ENCODE peak calls at places on chromosomes 6 and 20, in four cellular contexts. S is HCT116, Y is K562, M is HepG2. C is an unnamed sample.

GRCh38 chr20:49132995-49133451 is 55.1 kb downstream of the STAU1 start:
- DNase-seq in S (peak), Y (peak), M (peak), C (peak)

GRCh38 chr6:5936611-5937010 is 70.1 kb downstream of the NRN1 start:
- DNase-seq in S (no peak), Y (no peak), M (no peak), C (no peak)

GRCh38 chr6:15691250-15691869 is 28.5 kb upstream of the DTNBP1 start:
- DNase-seq in S (peak), Y (peak), M (peak), C (peak)

GRCh38 chr20:61640171-61640570 is 388.1 kb downstream of the CDH4 start:
- DNase-seq in S (no peak), Y (no peak), M (no peak), C (no peak)

GRCh38 chr6:34990971-34991560 is 102.0 kb downstream of the ANKS1A start:
- DNase-seq in S (no peak), Y (no peak), M (no peak), C (no peak)

GRCh38 chr20:77231-77630 is 10.2 kb upstream of the DEFB125 start:
- DNase-seq in S (no peak), Y (no peak), M (no peak), C (no peak)

GRCh38 chr20:37764333-37764935 is 70.6 kb downstream of the CTNNBL1 start:
- DNase-seq in S (no peak), Y (no peak), M (no peak), C (no peak)

GRCh38 chr6:139941826-139942225 is 567.4 kb upstream of the CITED2 start:
- DNase-seq in S (no peak), Y (no peak), M (no peak), C (no peak)

GRCh38 chr6:140669321-140669720 is 1294.9 kb upstream of the CITED2 start:
- DNase-seq in S (no peak), Y (no peak), M (no peak), C (no peak)

GRCh38 chr6:6599468-6599873 is 11.0 kb downstream of the LY86 start:
- DNase-seq in S (no peak), Y (no peak), M (no peak), C (no peak)

GRCh38 chr6:137568067-137568466 is 73.9 kb upstream of the OLIG3 start:
- DNase-seq in S (no peak), Y (no peak), M (no peak), C (no peak)

GRCh38 chr6:136095961-136096360 is 154.2 kb downstream of the MTFR2 start:
- DNase-seq in S (no peak), Y (no peak), M (no peak), C (no peak)

GRCh38 chr6:159252955-159253508 is 83.8 kb downstream of the FNDC1 start:
- DNase-seq in S (peak), Y (peak), M (peak), C (peak)

GRCh38 chr6:128397996-128398395 is 122.4 kb downstream of the PTPRK start:
- DNase-seq in S (no peak), Y (no peak), M (no peak), C (no peak)

GRCh38 chr6:148824291-148824690 is 77.5 kb downstream of the UST start:
- DNase-seq in S (no peak), Y (no peak), M (no peak), C (no peak)

DNA sequence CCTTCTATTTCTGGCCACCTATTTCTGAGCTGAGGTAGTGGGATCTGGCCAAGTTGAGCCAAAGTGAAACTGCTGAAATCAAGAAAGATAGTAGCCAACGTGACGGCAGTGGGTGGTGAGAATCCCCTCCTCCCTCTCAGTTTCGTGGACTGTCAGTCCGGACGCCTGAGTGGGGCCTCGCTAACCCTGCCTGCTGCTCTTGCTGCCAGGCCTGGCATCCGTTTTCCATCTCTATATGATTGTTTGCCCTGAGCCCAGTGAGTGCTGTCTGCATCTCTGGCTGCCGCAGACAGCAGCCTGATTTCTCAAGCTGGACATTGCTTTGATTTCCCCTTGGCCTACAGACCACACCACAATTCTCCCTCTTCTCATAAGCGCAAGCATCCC is 23.5 kb upstream of the PAX1 start:
- DNase-seq in S (no peak), Y (no peak), M (no peak), C (no peak)
- TF ChIP-seq YY1 in S (no peak), Y (no peak), M (no peak), C (no peak)

GRCh38 chr6:142871910-142872331 is 73.1 kb downstream of the HIVEP2 start:
- DNase-seq in S (no peak), Y (no peak), M (peak), C (no peak)

GRCh38 chr6:142872376-142872775 is 72.6 kb downstream of the HIVEP2 start:
- DNase-seq in S (no peak), Y (no peak), M (no peak), C (no peak)

GRCh38 chr6:142878407-142878806 is 66.6 kb downstream of the HIVEP2 start:
- DNase-seq in S (no peak), Y (no peak), M (no peak), C (no peak)

GRCh38 chr6:142870787-142871371 is 74.1 kb downstream of the HIVEP2 start:
- DNase-seq in S (no peak), Y (no peak), M (no peak), C (no peak)

DNA sequence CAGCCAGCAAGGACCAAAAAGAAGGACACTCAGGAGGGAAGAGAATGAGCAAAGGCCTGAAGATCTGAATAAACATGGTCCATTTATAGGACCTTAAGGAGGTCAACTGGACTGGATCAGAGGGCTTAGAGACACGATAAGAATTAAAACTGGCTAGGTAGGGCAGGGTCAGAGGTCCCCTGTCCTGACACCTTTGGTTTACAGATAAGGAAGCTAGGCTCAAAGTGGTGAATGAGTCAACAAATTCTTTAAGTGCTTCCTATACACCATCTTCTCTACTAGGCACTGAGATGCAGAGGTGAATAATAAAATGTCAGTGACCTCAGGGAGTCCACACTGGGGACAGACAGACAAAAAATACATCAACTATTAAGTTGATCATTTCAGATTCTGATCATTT is 70.3 kb downstream of the HIVEP2 start:
- DNase-seq in S (no peak), Y (peak), M (peak), C (no peak)
- TF ChIP-seq ZNF274 in S (no peak), Y (no peak), M (no peak), C (no peak)

GRCh38 chr6:142942238-142942637 is 2.7 kb downstream of the HIVEP2 start:
- DNase-seq in S (no peak), Y (no peak), M (no peak), C (no peak)
- H3K9ac ChIP-seq in S (no peak), Y (no peak), M (no peak), C (no peak)

GRCh38 chr6:104940881-104941693 is 15.8 kb upstream of the LIN28B start:
- DNase-seq in S (no peak), Y (peak), M (peak), C (no peak)
- TF ChIP-seq YY1 in S (no peak), Y (peak), M (peak), C (no peak)